ENCODE peak calls at places on chromosomes 5 and 9, in six cellular contexts. C is AG09319, R is GM23338, P is lower lobe of right lung, J is lower leg skin, N is nephron progenitor cell. T is an unnamed sample.

GRCh38 chr5:74538206-74538661 is 102.3 kb downstream of the ENC1 start:
- DNase-seq in C (peak), R (no peak), P (peak), J (no peak), N (no peak), T (no peak)

GRCh38 chr5:1793301-1793740 is 6.3 kb downstream of the MRPL36 start:
- DNase-seq in C (no peak), R (no peak), P (no peak), J (no peak), N (no peak), T (no peak)

GRCh38 chr5:36888303-36888702 is 11.7 kb downstream of the NIPBL start:
- DNase-seq in C (no peak), R (no peak), P (no peak), J (no peak), N (no peak), T (no peak)

GRCh38 chr9:114855488-114855887 is 49.6 kb upstream of the TNFSF15 start:
- DNase-seq in C (no peak), R (no peak), P (no peak), J (no peak), N (no peak), T (no peak)

GRCh38 chr5:31866166-31866565 is 227.2 kb downstream of the PDZD2 start:
- DNase-seq in C (no peak), R (no peak), P (no peak), J (peak), N (no peak), T (no peak)

GRCh38 chr9:137461316-137461662 is 2.2 kb upstream of the NSMF start:
- DNase-seq in C (no peak), R (no peak), P (no peak), J (peak), N (no peak), T (no peak)

GRCh38 chr5:73690015-73690414 is 64.0 kb downstream of the ARHGEF28 start:
- DNase-seq in C (no peak), R (no peak), P (no peak), J (no peak), N (no peak), T (no peak)

GRCh38 chr5:82360043-82360442 is 81.9 kb upstream of the RPS23 start:
- DNase-seq in C (no peak), R (no peak), P (no peak), J (no peak), N (peak), T (no peak)

GRCh38 chr5:30453168-30453567 is 740.3 kb upstream of the CDH6 start:
- DNase-seq in C (no peak), R (no peak), P (no peak), J (no peak), N (no peak), T (no peak)

GRCh38 chr9:133848471-133848870 is 110.3 kb upstream of the SARDH start:
- DNase-seq in C (no peak), R (no peak), P (no peak), J (no peak), N (no peak), T (no peak)

GRCh38 chr5:96321371-96321770 is 111.7 kb downstream of the PCSK1 start:
- DNase-seq in C (no peak), R (no peak), P (no peak), J (no peak), N (no peak), T (no peak)

GRCh38 chr9:110179734-110180133 is 28.2 kb downstream of the C9orf152 start:
- DNase-seq in C (no peak), R (no peak), P (no peak), J (no peak), N (no peak), T (no peak)

GRCh38 chr5:172858990-172859811 is 25.1 kb downstream of the ERGIC1 start:
- DNase-seq in C (no peak), R (no peak), P (peak), J (peak), N (no peak), T (no peak)

GRCh38 chr5:157384971-157385709 is 74.9 kb upstream of the NIPAL4 start:
- DNase-seq in C (peak), R (peak), P (no peak), J (no peak), N (no peak), T (no peak)

GRCh38 chr9:130142635-130143034 is 29.6 kb upstream of the NCS1 start:
- DNase-seq in C (no peak), R (no peak), P (no peak), J (no peak), N (no peak), T (no peak)

GRCh38 chr9:130143279-130143893 is 28.8 kb upstream of the NCS1 start:
- DNase-seq in C (no peak), R (no peak), P (no peak), J (no peak), N (no peak), T (no peak)

GRCh38 chr9:130143974-130144373 is 28.2 kb upstream of the NCS1 start:
- DNase-seq in C (no peak), R (no peak), P (no peak), J (no peak), N (no peak), T (no peak)

GRCh38 chr9:130147215-130147614 is 25.0 kb upstream of the NCS1 start:
- DNase-seq in C (no peak), R (no peak), P (no peak), J (no peak), N (no peak), T (no peak)

DNA sequence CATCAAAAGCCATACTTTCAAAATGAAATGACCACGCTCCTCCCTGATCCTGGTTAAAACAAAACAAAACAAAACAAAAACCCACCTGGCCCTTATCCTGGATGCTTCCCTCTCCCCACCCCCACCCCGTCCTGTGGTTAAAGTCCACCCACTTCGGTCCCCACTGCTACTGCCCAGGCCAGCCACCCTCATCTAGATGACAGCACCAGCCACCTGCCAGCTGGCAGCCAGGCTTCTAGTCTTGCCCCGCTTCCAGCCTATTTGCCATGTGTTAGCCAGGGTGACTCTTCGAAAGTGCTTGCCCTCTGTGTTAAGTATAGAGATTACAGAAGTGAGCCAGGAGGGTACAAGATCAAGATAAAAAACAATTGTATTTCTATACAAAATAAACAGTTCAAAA is 27.5 kb upstream of the NCS1 start:
- DNase-seq in C (no peak), R (no peak), P (no peak), J (no peak), N (no peak), T (no peak)
- TF ChIP-seq CTCF in C (no peak), R (no peak), P (no peak), J (no peak), N (no peak), T (no peak)

GRCh38 chr5:65624570-65625555 is at the start of the genes SHLD3 and TRAPPC13:
- DNase-seq in C (peak), R (peak), P (peak), J (peak), N (peak), T (no peak)
- TF ChIP-seq CTCF in C (no peak), R (no peak), P (no peak), J (no peak), N (no peak), T (peak)

GRCh38 chr9:21070887-21071286 is 6.9 kb downstream of the IFNB1 start:
- DNase-seq in C (no peak), R (no peak), P (no peak), J (no peak), N (no peak), T (no peak)

GRCh38 chr9:21075484-21075883 is 2.3 kb downstream of the IFNB1 start:
- DNase-seq in C (no peak), R (peak), P (no peak), J (no peak), N (no peak), T (no peak)

DNA sequence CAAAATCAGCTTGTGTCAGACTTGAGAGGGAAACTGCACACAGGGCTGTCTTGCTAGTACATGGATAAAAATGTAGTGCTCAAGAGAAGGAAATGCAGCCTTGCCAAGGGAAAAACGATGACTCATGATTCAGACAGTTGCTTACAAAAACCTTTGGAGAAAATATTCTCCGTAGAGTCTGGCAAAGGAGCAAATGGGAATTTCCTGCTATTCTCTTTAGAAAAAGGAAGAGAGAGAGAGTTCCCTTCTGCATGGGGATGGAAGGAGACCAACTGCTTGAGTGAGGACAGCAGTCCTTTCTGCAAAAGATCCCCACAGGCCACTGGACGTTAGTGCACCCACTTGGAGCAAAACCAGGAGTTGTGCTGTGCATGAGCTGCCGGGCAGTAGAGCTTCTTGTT is 7.6 kb downstream of the IFNB1 start:
- DNase-seq in C (peak), R (peak), P (no peak), J (no peak), N (no peak), T (no peak)
- TF ChIP-seq CTCF in C (peak), R (peak), P (no peak), J (no peak), N (peak), T (peak)

DNA sequence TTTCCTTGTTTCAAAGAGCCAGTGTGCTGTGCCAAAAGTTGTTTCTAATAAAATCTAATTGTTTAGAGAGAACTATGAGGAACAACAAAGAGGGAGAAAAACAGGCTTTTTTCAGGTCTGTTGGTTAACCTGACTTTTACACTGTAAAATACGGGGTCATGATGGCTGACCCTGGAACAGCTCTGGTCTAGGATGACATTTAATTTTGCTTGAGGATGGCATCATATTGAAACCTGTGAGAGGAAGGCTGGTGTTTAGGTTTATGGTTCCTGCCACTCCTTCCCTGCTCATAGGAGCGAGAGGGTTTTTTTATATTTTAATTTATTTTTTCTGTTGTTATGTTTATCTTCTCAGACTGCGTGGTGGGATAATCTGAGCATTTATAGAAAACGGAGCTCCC is 327.6 kb downstream of the KDM4C start:
- DNase-seq in C (no peak), R (no peak), P (no peak), J (no peak), N (no peak), T (no peak)
- TF ChIP-seq CTCF in C (no peak), R (no peak), P (no peak), J (no peak), N (no peak), T (no peak)

GRCh38 chr5:33330416-33330815 is 110.3 kb upstream of the TARS1 start:
- DNase-seq in C (no peak), R (no peak), P (no peak), J (no peak), N (no peak), T (no peak)
- TF ChIP-seq CTCF in C (no peak), R (no peak), P (no peak), J (no peak), N (no peak), T (no peak)

GRCh38 chr5:674630-675011 is 18.5 kb downstream of the TPPP start:
- DNase-seq in C (no peak), R (no peak), P (no peak), J (no peak), N (no peak), T (no peak)
- TF ChIP-seq CTCF in C (no peak), R (no peak), P (no peak), J (no peak), N (no peak), T (no peak)